ENCODE peak calls at places on chromosomes 4 and X, in ten cellular contexts. V, C, W, N, Q, Y, S, F, L and H are unnamed samples.

GRCh38 chrX:46758956-46759644 is at the start of gene SLC9A7:
- DNase-seq in W (peak), N (peak), F (peak), Y (peak), Q (peak), S (peak), V (peak), C (peak), L (peak), H (peak)

GRCh38 chrX:48468247-48468671 is 1.8 kb downstream of the SLC38A5 start:
- DNase-seq in C (peak), W (no peak), F (no peak), V (no peak), Y (no peak), S (no peak), Q (no peak), N (no peak), L (no peak), H (no peak)

GRCh38 chr4:7140062-7140691 is 52.2 kb upstream of the SORCS2 start:
- DNase-seq in V (no peak), F (no peak), Q (no peak), N (no peak), Y (no peak), S (no peak), W (no peak), C (no peak), L (no peak), H (no peak)

GRCh38 chr4:24369630-24370029 is 214.7 kb downstream of the DHX15 start:
- DNase-seq in S (no peak), N (no peak), F (no peak), L (no peak), V (no peak), Y (no peak), Q (no peak), W (no peak), C (no peak), H (no peak)

GRCh38 chr4:140426610-140427103 is 791 bp downstream of the CLGN start:
- DNase-seq in S (no peak), V (peak), F (peak), C (no peak), Y (no peak), Q (peak), N (peak), L (no peak), W (peak), H (no peak)

GRCh38 chrX:84219551-84219950 is 31.6 kb upstream of the RPS6KA6 start:
- DNase-seq in Y (no peak), F (no peak), Q (no peak), S (no peak), W (no peak), V (no peak), N (peak), C (no peak), L (no peak), H (no peak)

GRCh38 chr4:2386717-2387116 is 31.7 kb downstream of the ZFYVE28 start:
- DNase-seq in L (no peak), W (no peak), S (no peak), N (no peak), Y (no peak), Q (no peak), C (no peak), F (no peak), V (no peak), H (no peak)

GRCh38 chr4:16862688-16863087 is 35.8 kb downstream of the LDB2 start:
- DNase-seq in V (no peak), C (no peak), Y (no peak), S (no peak), L (no peak), N (no peak), Q (no peak), F (no peak), W (no peak), H (no peak)

GRCh38 chrX:22135171-22135711 is 103.1 kb downstream of the PHEX start:
- DNase-seq in Q (no peak), W (no peak), S (no peak), L (no peak), F (peak), Y (no peak), N (no peak), V (no peak), C (no peak), H (peak)

GRCh38 chr4:2340272-2341061 is 78.0 kb downstream of the ZFYVE28 start:
- DNase-seq in N (no peak), V (no peak), Q (no peak), L (no peak), C (no peak), Y (peak), F (no peak), W (no peak), S (no peak), H (no peak)

GRCh38 chr4:83660578-83660977 is 124.7 kb downstream of the GPAT3 start:
- DNase-seq in S (no peak), C (no peak), N (no peak), L (no peak), W (no peak), Q (no peak), Y (no peak), F (no peak), V (no peak), H (no peak)

GRCh38 chrX:45748443-45748842 is 547.8 kb upstream of the DIPK2B start:
- DNase-seq in C (no peak), Y (no peak), F (no peak), W (no peak), Q (no peak), L (no peak), S (no peak), V (no peak), N (no peak), H (peak)